ENCODE peak calls at places on chromosomes 2 and 18, in nine cellular contexts. P, H, Z, F, A, I, J, T and O are unnamed samples.

GRCh38 chr18:11980148-11980554 is 1.2 kb upstream of the IMPA2 start:
- DNase-seq in I (no peak), F (no peak), J (no peak), Z (no peak), H (no peak), A (no peak), T (no peak), P (peak), O (no peak)

GRCh38 chr2:48722391-48722790 is 33.1 kb downstream of the LHCGR start:
- DNase-seq in Z (no peak), T (no peak), I (no peak), H (no peak), P (no peak), F (no peak), A (no peak), J (no peak), O (no peak)

GRCh38 chr18:75544051-75544481 is 116.6 kb upstream of the SMIM21 start:
- DNase-seq in P (no peak), F (no peak), H (no peak), Z (no peak), I (no peak), T (peak), J (no peak), A (no peak), O (no peak)

GRCh38 chr2:177464549-177464948 is 72.0 kb downstream of the AGPS start:
- DNase-seq in H (no peak), Z (no peak), J (no peak), T (no peak), P (no peak), A (no peak), I (no peak), F (no peak), O (no peak)

GRCh38 chr2:5609191-5609590 is 83.0 kb upstream of the SOX11 start:
- DNase-seq in A (no peak), I (no peak), T (no peak), J (no peak), P (no peak), Z (no peak), H (no peak), F (no peak), O (no peak)

GRCh38 chr2:70919672-70920366 is 15.9 kb upstream of the ATP6V1B1 start:
- DNase-seq in P (peak), T (peak), H (peak), Z (peak), A (no peak), I (peak), J (peak), F (peak), O (peak)

GRCh38 chr18:12750076-12750707 is 47.4 kb downstream of the PSMG2 start:
- DNase-seq in A (no peak), Z (no peak), F (no peak), I (peak), J (peak), H (no peak), P (no peak), T (peak), O (peak)

GRCh38 chr2:100891911-100892642 is 72.1 kb downstream of the NPAS2 start:
- DNase-seq in J (no peak), Z (no peak), H (no peak), A (no peak), F (no peak), P (no peak), I (no peak), T (peak), O (peak)

GRCh38 chr18:74444104-74444503 is 13.0 kb downstream of the DIPK1C start:
- DNase-seq in F (no peak), A (no peak), P (no peak), J (no peak), Z (no peak), H (no peak), I (no peak), T (no peak), O (no peak)

GRCh38 chr18:23131693-23132319 is 3.5 kb upstream of the CABLES1 start:
- DNase-seq in A (peak), F (peak), H (no peak), Z (peak), P (peak), J (peak), T (peak), I (peak), O (peak)

GRCh38 chr2:231601356-231602229 is 8.9 kb downstream of the TEX44 start:
- DNase-seq in J (peak), H (peak), T (peak), F (peak), I (peak), Z (peak), A (no peak), P (peak), O (peak)

GRCh38 chr2:168272225-168272624 is 24.8 kb upstream of the STK39 start:
- DNase-seq in F (no peak), P (peak), T (no peak), Z (no peak), J (peak), I (no peak), A (no peak), H (no peak), O (no peak)

GRCh38 chr2:84299211-84299775 is 159.8 kb downstream of the SUCLG1 start:
- DNase-seq in Z (no peak), F (no peak), P (no peak), T (no peak), J (no peak), A (no peak), I (no peak), H (no peak), O (no peak)

GRCh38 chr2:109143214-109144187 is 14.5 kb downstream of the SH3RF3 start:
- DNase-seq in T (no peak), P (no peak), F (peak), Z (no peak), I (peak), J (no peak), A (no peak), H (no peak), O (no peak)

GRCh38 chr2:149410701-149411484 is 80.5 kb downstream of the LYPD6 start:
- DNase-seq in P (peak), T (peak), A (no peak), H (no peak), I (no peak), J (peak), F (no peak), Z (no peak), O (no peak)